ENCODE peak calls at places on chromosomes 13 and 19, in seven cellular contexts. B is tibial nerve, N is fibroblast of pulmonary artery, Y is gastrocnemius medialis, G is foreskin fibroblast, P is cardiac fibroblast, T is Calu3. Z is an unnamed sample.

GRCh38 chr13:36445806-36446423 is 13.6 kb downstream of the CCNA1 start:
- DNase-seq in B (no peak), N (peak; percentile 76), Y (no peak), G (peak; percentile 12), P (peak; percentile 90), T (no peak), Z (no peak)

GRCh38 chr19:19600793-19601346 is 17.6 kb downstream of the PBX4 start:
- DNase-seq in B (no peak), N (no peak), Y (no peak), G (no peak), P (no peak), T (no peak), Z (no peak)

GRCh38 chr13:95660981-95661581 is 15.9 kb upstream of the DNAJC3 start:
- DNase-seq in B (no peak), N (peak; percentile 69), Y (no peak), G (peak; percentile 68), P (peak; percentile 75), T (peak; percentile 8), Z (no peak)

GRCh38 chr13:51444922-51445321 is 7.9 kb downstream of the INTS6 start:
- DNase-seq in B (no peak), N (peak; percentile 73), Y (no peak), G (peak; percentile 62), P (peak; percentile 73), T (no peak), Z (no peak)

GRCh38 chr13:104737713-104738112 is 1671.5 kb upstream of the SLC10A2 start:
- DNase-seq in B (no peak), N (peak; percentile 45), Y (no peak), G (peak; percentile 5), P (peak; percentile 1), T (no peak), Z (no peak)

GRCh38 chr19:17470204-17470841 is at the start of gene SLC27A1:
- DNase-seq in B (peak; percentile 98), N (peak; percentile 99), Y (peak; percentile 98), G (peak; percentile 100), P (peak; percentile 99), T (peak; percentile 97), Z (peak; percentile 97)

GRCh38 chr19:35843676-35844481 is 8.4 kb downstream of the NPHS1 start:
- DNase-seq in B (no peak), N (no peak), Y (no peak), G (no peak), P (peak; percentile 17), T (no peak), Z (no peak)

GRCh38 chr19:6056282-6056741 is 54.0 kb downstream of the RFX2 start:
- DNase-seq in B (no peak), N (no peak), Y (no peak), G (no peak), P (no peak), T (peak; percentile 15), Z (no peak)

GRCh38 chr13:25619897-25620296 is 248.1 kb downstream of the ATP8A2 start:
- DNase-seq in B (no peak), N (no peak), Y (no peak), G (no peak), P (no peak), T (no peak), Z (no peak)

GRCh38 chr13:95533545-95534135 is 18.9 kb upstream of the CLDN10 start:
- DNase-seq in B (no peak), N (no peak), Y (no peak), G (no peak), P (no peak), T (peak; percentile 20), Z (no peak)

GRCh38 chr13:18951412-18951811 is 230.2 kb downstream of the TUBA3C start:
- DNase-seq in B (no peak), N (no peak), Y (no peak), G (no peak), P (no peak), T (no peak), Z (no peak)

GRCh38 chr13:101649490-101650126 is 197.1 kb downstream of the ITGBL1 start:
- DNase-seq in B (peak; percentile 46), N (peak; percentile 72), Y (no peak), G (peak; percentile 90), P (peak; percentile 96), T (no peak), Z (no peak)

GRCh38 chr19:10601999-10602329 is 14.9 kb upstream of the AP1M2 start:
- DNase-seq in B (no peak), N (no peak), Y (no peak), G (no peak), P (no peak), T (no peak), Z (no peak)

GRCh38 chr19:21092107-21092506 is 10.1 kb downstream of the ZNF714 start:
- DNase-seq in B (no peak), N (peak; percentile 54), Y (no peak), G (peak; percentile 2), P (peak; percentile 6), T (no peak), Z (no peak)

GRCh38 chr19:10520652-10521318 is 3.5 kb upstream of the S1PR5 start:
- DNase-seq in B (no peak), N (no peak), Y (no peak), G (no peak), P (no peak), T (peak; percentile 30), Z (no peak)

GRCh38 chr13:111532111-111532510 is 211.7 kb downstream of the TEX29 start:
- DNase-seq in B (no peak), N (no peak), Y (no peak), G (no peak), P (no peak), T (no peak), Z (no peak)

GRCh38 chr13:104318121-104318520 is 1251.9 kb upstream of the SLC10A2 start:
- DNase-seq in B (no peak), N (peak; percentile 68), Y (no peak), G (peak; percentile 48), P (peak; percentile 68), T (no peak), Z (no peak)

GRCh38 chr13:106847049-106847448 is 279.1 kb upstream of the ARGLU1 start:
- DNase-seq in B (no peak), N (no peak), Y (no peak), G (peak; percentile 3), P (no peak), T (no peak), Z (no peak)

GRCh38 chr13:92677571-92677970 is 549.0 kb upstream of the GPC6 start:
- DNase-seq in B (no peak), N (no peak), Y (no peak), G (no peak), P (no peak), T (no peak), Z (no peak)

GRCh38 chr19:1992759-1993260 is 22.7 kb downstream of the BTBD2 start:
- DNase-seq in B (no peak), N (no peak), Y (no peak), G (peak; percentile 38), P (peak; percentile 15), T (no peak), Z (no peak)

DNA sequence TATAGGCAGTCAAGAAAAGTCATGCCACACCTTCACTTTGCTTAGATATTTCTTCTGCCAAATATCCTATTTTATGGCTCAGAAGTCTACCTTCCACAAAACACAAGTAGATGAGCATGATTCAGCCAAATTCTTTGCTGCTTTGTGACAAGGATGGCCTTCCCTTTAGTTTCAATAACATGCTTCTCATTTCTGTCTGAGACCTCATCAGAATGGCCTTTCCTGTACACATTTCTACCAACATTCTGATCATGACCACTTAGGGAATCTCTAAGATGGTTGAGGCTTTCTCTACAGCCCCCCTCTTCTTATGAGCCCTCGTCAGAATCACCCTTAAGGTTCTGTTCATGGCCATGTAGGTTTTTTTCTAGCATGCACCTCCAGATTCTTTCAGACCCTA is 96.2 kb downstream of the COL4A2 start:
- DNase-seq in B (no peak), N (peak; percentile 68), Y (no peak), G (peak; percentile 55), P (peak; percentile 90), T (no peak), Z (no peak)
- TF ChIP-seq CTCF in B (no peak), N (no peak), Y (no peak), G (no peak), P (no peak), T (no peak), Z (no peak)

DNA sequence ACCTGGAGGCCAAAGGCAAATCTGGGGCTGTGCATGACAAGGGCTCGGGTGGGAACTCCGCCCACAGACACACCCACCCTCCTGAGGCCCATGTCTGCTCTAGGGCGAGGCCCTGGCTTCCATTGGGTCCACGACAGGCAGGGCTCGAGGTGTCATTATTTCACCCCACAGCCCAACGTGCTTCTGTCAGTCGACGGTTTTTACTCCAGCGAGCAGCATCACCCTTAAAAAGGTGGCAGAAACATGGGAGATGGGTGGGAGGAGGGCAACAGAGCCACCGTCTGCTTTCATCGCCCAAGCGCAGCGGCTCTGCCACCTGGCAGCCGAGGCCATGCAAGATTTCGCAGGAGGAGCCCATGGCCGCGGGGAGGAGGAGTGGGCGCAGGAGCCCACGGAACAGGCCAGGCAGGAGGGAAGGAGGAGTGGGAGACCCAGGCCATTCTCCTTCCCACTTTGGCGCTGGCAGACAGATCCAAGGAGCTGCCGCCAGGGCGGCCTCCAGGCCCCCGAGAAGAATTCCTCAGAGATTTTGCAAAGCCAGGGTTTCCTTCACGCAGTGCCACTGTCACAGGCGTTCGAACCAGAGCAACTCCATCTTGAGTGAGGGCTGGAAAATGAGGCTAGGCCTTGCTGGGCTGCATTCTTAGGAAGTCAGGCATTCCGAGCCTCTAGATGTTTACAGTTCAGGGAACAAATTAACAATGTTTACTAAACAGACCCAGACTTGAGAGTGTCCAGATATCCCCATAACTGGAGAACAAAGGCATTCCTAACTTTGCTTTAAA is 49.3 kb upstream of the TUBGCP3 start:
- DNase-seq in B (no peak), N (no peak), Y (no peak), G (no peak), P (no peak), T (no peak), Z (no peak)
- TF ChIP-seq CTCF in B (no peak), N (no peak), Y (no peak), G (no peak), P (no peak), T (no peak), Z (peak; percentile 9)

DNA sequence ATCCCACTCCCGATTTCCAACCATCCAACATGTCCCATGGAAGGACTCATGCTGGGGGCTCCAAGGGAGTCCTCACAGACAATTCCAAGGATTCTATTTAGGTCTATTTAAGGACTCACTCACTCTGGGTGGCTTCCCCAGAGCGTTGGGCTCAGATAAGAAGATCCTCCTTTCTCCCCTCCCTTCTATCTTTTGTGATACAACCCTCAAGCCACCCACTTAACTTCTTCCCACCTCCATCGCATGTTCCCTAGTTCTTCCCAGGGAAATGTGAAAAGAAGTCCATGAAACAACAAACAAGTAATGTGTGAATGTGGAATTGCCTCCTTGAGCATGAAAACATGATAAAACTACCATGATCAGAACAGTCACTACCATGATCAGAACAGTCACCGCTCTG is 29.4 kb downstream of the INSR start:
- DNase-seq in B (no peak), N (no peak), Y (no peak), G (no peak), P (no peak), T (no peak), Z (no peak)
- TF ChIP-seq CTCF in B (no peak), N (no peak), Y (no peak), G (no peak), P (no peak), T (no peak), Z (no peak)

DNA sequence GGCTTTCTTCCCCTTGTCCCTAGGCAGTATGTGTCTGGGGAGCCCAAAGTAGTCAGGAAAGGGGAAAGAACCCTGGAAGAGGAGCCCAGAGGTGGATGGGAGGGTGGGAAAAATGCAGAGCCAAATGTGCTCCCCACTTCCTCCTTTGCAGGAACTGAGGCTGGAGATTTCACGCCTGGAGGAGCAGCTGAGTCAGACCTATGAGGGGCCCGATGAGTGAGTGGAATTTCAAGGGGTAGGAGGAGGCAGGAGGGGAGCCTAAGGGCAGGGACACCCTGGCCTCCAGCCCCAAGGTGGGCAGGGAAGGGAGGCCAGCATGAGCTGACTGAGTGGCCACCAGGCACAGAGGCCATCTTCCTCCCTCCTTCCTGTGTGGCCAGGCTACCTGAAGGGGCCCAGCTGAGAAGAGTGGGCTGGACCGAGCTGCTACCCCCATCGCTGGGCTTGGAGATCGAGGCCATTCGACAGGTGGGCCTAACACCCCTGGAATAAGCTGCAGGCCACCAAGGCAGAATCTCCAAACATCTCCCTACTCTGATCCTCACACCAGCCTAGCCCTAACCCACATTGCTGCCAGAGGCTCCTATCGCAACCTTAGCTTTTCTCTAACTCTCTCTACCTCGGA is 14.3 kb downstream of the PTH2 start:
- DNase-seq in B (no peak), N (no peak), Y (no peak), G (no peak), P (no peak), T (no peak), Z (no peak)
- TF ChIP-seq CTCF in B (no peak), N (no peak), Y (no peak), G (no peak), P (no peak), T (no peak), Z (no peak)